ENCODE peak calls at places on chromosomes 5 and 9, in eight cellular contexts. One of them, this sample, is unnamed.

GRCh38 chr5:59328801-59329296 is 564.7 kb downstream of the PDE4D start:
- DNase-seq in heart right ventricle: peak
- DNase-seq in endothelial cell of umbilical vein: peak
- DNase-seq in AG04450: no peak
- DNase-seq in ovary: no peak
- DNase-seq in RWPE1: no peak
- DNase-seq in brain microvascular endothelial cell: peak
- DNase-seq in fibroblast of lung: peak
- DNase-seq in this sample: no peak

GRCh38 chr9:91483189-91483691 is 59.6 kb upstream of the NFIL3 start:
- DNase-seq in heart right ventricle: peak
- DNase-seq in endothelial cell of umbilical vein: no peak
- DNase-seq in AG04450: no peak
- DNase-seq in ovary: no peak
- DNase-seq in RWPE1: no peak
- DNase-seq in brain microvascular endothelial cell: peak
- DNase-seq in fibroblast of lung: peak
- DNase-seq in this sample: no peak

GRCh38 chr9:113397077-113397696 is 3.9 kb downstream of the ALAD start:
- DNase-seq in heart right ventricle: no peak
- DNase-seq in endothelial cell of umbilical vein: no peak
- DNase-seq in AG04450: no peak
- DNase-seq in ovary: no peak
- DNase-seq in RWPE1: no peak
- DNase-seq in brain microvascular endothelial cell: no peak
- DNase-seq in fibroblast of lung: no peak
- DNase-seq in this sample: no peak

GRCh38 chr9:77375956-77376532 is 198.7 kb downstream of the VPS13A start:
- DNase-seq in heart right ventricle: no peak
- DNase-seq in endothelial cell of umbilical vein: no peak
- DNase-seq in AG04450: no peak
- DNase-seq in ovary: no peak
- DNase-seq in RWPE1: no peak
- DNase-seq in brain microvascular endothelial cell: no peak
- DNase-seq in fibroblast of lung: no peak
- DNase-seq in this sample: no peak

GRCh38 chr9:2157277-2158105 is 142.3 kb downstream of the SMARCA2 start:
- DNase-seq in heart right ventricle: peak
- DNase-seq in endothelial cell of umbilical vein: no peak
- DNase-seq in AG04450: no peak
- DNase-seq in ovary: peak
- DNase-seq in RWPE1: peak
- DNase-seq in brain microvascular endothelial cell: peak
- DNase-seq in fibroblast of lung: peak
- DNase-seq in this sample: no peak

GRCh38 chr5:138274189-138274853 is at the start of gene GFRA3:
- DNase-seq in heart right ventricle: no peak
- DNase-seq in endothelial cell of umbilical vein: no peak
- DNase-seq in AG04450: no peak
- DNase-seq in ovary: peak
- DNase-seq in RWPE1: no peak
- DNase-seq in brain microvascular endothelial cell: no peak
- DNase-seq in fibroblast of lung: no peak
- DNase-seq in this sample: no peak

GRCh38 chr5:119179857-119180641 is 109.2 kb downstream of the DMXL1 start:
- DNase-seq in heart right ventricle: no peak
- DNase-seq in endothelial cell of umbilical vein: no peak
- DNase-seq in AG04450: no peak
- DNase-seq in ovary: no peak
- DNase-seq in RWPE1: peak
- DNase-seq in brain microvascular endothelial cell: no peak
- DNase-seq in fibroblast of lung: peak
- DNase-seq in this sample: no peak

GRCh38 chr5:114391321-114391720 is 29.5 kb downstream of the KCNN2 start:
- DNase-seq in heart right ventricle: no peak
- DNase-seq in endothelial cell of umbilical vein: peak
- DNase-seq in AG04450: no peak
- DNase-seq in ovary: no peak
- DNase-seq in RWPE1: no peak
- DNase-seq in brain microvascular endothelial cell: no peak
- DNase-seq in fibroblast of lung: peak
- DNase-seq in this sample: no peak

GRCh38 chr5:59357421-59357977 is 536.0 kb downstream of the PDE4D start:
- DNase-seq in heart right ventricle: peak
- DNase-seq in endothelial cell of umbilical vein: no peak
- DNase-seq in AG04450: no peak
- DNase-seq in ovary: no peak
- DNase-seq in RWPE1: no peak
- DNase-seq in brain microvascular endothelial cell: peak
- DNase-seq in fibroblast of lung: peak
- DNase-seq in this sample: no peak

GRCh38 chr9:137305788-137306545 is 3.9 kb upstream of the NRARP start:
- DNase-seq in heart right ventricle: peak
- DNase-seq in endothelial cell of umbilical vein: peak
- DNase-seq in AG04450: no peak
- DNase-seq in ovary: no peak
- DNase-seq in RWPE1: no peak
- DNase-seq in brain microvascular endothelial cell: no peak
- DNase-seq in fibroblast of lung: no peak
- DNase-seq in this sample: no peak

GRCh38 chr9:135550344-135550918 is 4.5 kb downstream of the OBP2A start:
- DNase-seq in heart right ventricle: no peak
- DNase-seq in endothelial cell of umbilical vein: no peak
- DNase-seq in AG04450: no peak
- DNase-seq in ovary: no peak
- DNase-seq in RWPE1: no peak
- DNase-seq in brain microvascular endothelial cell: no peak
- DNase-seq in fibroblast of lung: no peak
- DNase-seq in this sample: no peak

GRCh38 chr5:34762321-34762871 is 76.6 kb upstream of the TTC23L start:
- DNase-seq in heart right ventricle: peak
- DNase-seq in endothelial cell of umbilical vein: peak
- DNase-seq in AG04450: peak
- DNase-seq in ovary: peak
- DNase-seq in RWPE1: no peak
- DNase-seq in brain microvascular endothelial cell: no peak
- DNase-seq in fibroblast of lung: peak
- DNase-seq in this sample: no peak

GRCh38 chr5:7844901-7845300 is 6.0 kb downstream of the CFAP90 start:
- DNase-seq in heart right ventricle: no peak
- DNase-seq in endothelial cell of umbilical vein: no peak
- DNase-seq in AG04450: no peak
- DNase-seq in ovary: no peak
- DNase-seq in RWPE1: no peak
- DNase-seq in brain microvascular endothelial cell: no peak
- DNase-seq in fibroblast of lung: no peak
- DNase-seq in this sample: no peak

GRCh38 chr5:168875839-168876238 is 296.7 kb upstream of the PANK3 start:
- DNase-seq in heart right ventricle: no peak
- DNase-seq in endothelial cell of umbilical vein: no peak
- DNase-seq in AG04450: no peak
- DNase-seq in ovary: no peak
- DNase-seq in RWPE1: no peak
- DNase-seq in brain microvascular endothelial cell: peak
- DNase-seq in fibroblast of lung: no peak
- DNase-seq in this sample: no peak

GRCh38 chr5:41925555-41925946 is 470 bp downstream of the FBXO4 start:
- DNase-seq in heart right ventricle: no peak
- DNase-seq in endothelial cell of umbilical vein: peak
- DNase-seq in AG04450: no peak
- DNase-seq in ovary: peak
- DNase-seq in RWPE1: peak
- DNase-seq in brain microvascular endothelial cell: peak
- DNase-seq in fibroblast of lung: peak
- DNase-seq in this sample: no peak

GRCh38 chr9:6405371-6405770 is 7.6 kb upstream of the UHRF2 start:
- DNase-seq in heart right ventricle: no peak
- DNase-seq in endothelial cell of umbilical vein: no peak
- DNase-seq in AG04450: no peak
- DNase-seq in ovary: no peak
- DNase-seq in RWPE1: no peak
- DNase-seq in brain microvascular endothelial cell: no peak
- DNase-seq in fibroblast of lung: no peak
- DNase-seq in this sample: no peak

GRCh38 chr9:35733109-35733541 is 659 bp downstream of the CREB3 start:
- DNase-seq in heart right ventricle: no peak
- DNase-seq in endothelial cell of umbilical vein: peak
- DNase-seq in AG04450: no peak
- DNase-seq in ovary: no peak
- DNase-seq in RWPE1: peak
- DNase-seq in brain microvascular endothelial cell: peak
- DNase-seq in fibroblast of lung: peak
- DNase-seq in this sample: no peak

GRCh38 chr5:67636091-67636490 is 439.5 kb upstream of the CD180 start:
- DNase-seq in heart right ventricle: peak
- DNase-seq in endothelial cell of umbilical vein: no peak
- DNase-seq in AG04450: no peak
- DNase-seq in ovary: peak
- DNase-seq in RWPE1: no peak
- DNase-seq in brain microvascular endothelial cell: no peak
- DNase-seq in fibroblast of lung: peak
- DNase-seq in this sample: no peak

GRCh38 chr9:135590486-135591079 is 29.0 kb downstream of the PAEP start:
- DNase-seq in heart right ventricle: no peak
- DNase-seq in endothelial cell of umbilical vein: no peak
- DNase-seq in AG04450: no peak
- DNase-seq in ovary: no peak
- DNase-seq in RWPE1: no peak
- DNase-seq in brain microvascular endothelial cell: no peak
- DNase-seq in fibroblast of lung: no peak
- DNase-seq in this sample: peak

GRCh38 chr5:95861221-95861857 is 38.8 kb upstream of the GLRX start:
- DNase-seq in heart right ventricle: peak
- DNase-seq in endothelial cell of umbilical vein: peak
- DNase-seq in AG04450: peak
- DNase-seq in ovary: peak
- DNase-seq in RWPE1: peak
- DNase-seq in brain microvascular endothelial cell: peak
- DNase-seq in fibroblast of lung: peak
- DNase-seq in this sample: peak

GRCh38 chr5:140828402-140828737 is 610 bp downstream of the PCDHA6 start:
- DNase-seq in heart right ventricle: no peak
- DNase-seq in endothelial cell of umbilical vein: no peak
- DNase-seq in AG04450: no peak
- DNase-seq in ovary: no peak
- DNase-seq in RWPE1: no peak
- DNase-seq in brain microvascular endothelial cell: no peak
- DNase-seq in fibroblast of lung: no peak
- DNase-seq in this sample: no peak

GRCh38 chr9:112050544-112051475 is 124.3 kb downstream of the SUSD1 start:
- DNase-seq in heart right ventricle: no peak
- DNase-seq in endothelial cell of umbilical vein: peak
- DNase-seq in AG04450: peak
- DNase-seq in ovary: no peak
- DNase-seq in RWPE1: peak
- DNase-seq in brain microvascular endothelial cell: peak
- DNase-seq in fibroblast of lung: peak
- DNase-seq in this sample: no peak

GRCh38 chr9:89872426-89872912 is 267.7 kb downstream of the GADD45G start:
- DNase-seq in heart right ventricle: no peak
- DNase-seq in endothelial cell of umbilical vein: no peak
- DNase-seq in AG04450: no peak
- DNase-seq in ovary: no peak
- DNase-seq in RWPE1: no peak
- DNase-seq in brain microvascular endothelial cell: no peak
- DNase-seq in fibroblast of lung: no peak
- DNase-seq in this sample: peak

GRCh38 chr9:4927043-4927471 is 58.0 kb upstream of the JAK2 start:
- DNase-seq in heart right ventricle: no peak
- DNase-seq in endothelial cell of umbilical vein: no peak
- DNase-seq in AG04450: no peak
- DNase-seq in ovary: no peak
- DNase-seq in RWPE1: no peak
- DNase-seq in brain microvascular endothelial cell: no peak
- DNase-seq in fibroblast of lung: peak
- DNase-seq in this sample: no peak

GRCh38 chr9:135204177-135204576 is 116.7 kb downstream of the OLFM1 start:
- DNase-seq in heart right ventricle: no peak
- DNase-seq in endothelial cell of umbilical vein: no peak
- DNase-seq in AG04450: no peak
- DNase-seq in ovary: no peak
- DNase-seq in RWPE1: no peak
- DNase-seq in brain microvascular endothelial cell: no peak
- DNase-seq in fibroblast of lung: no peak
- DNase-seq in this sample: no peak

GRCh38 chr9:101235105-101235866 is 149.5 kb downstream of the BAAT start:
- DNase-seq in heart right ventricle: no peak
- DNase-seq in endothelial cell of umbilical vein: peak
- DNase-seq in AG04450: no peak
- DNase-seq in ovary: no peak
- DNase-seq in RWPE1: peak
- DNase-seq in brain microvascular endothelial cell: no peak
- DNase-seq in fibroblast of lung: no peak
- DNase-seq in this sample: no peak
- TF ChIP-seq CTCF in heart right ventricle: peak
- TF ChIP-seq CTCF in endothelial cell of umbilical vein: peak
- TF ChIP-seq CTCF in AG04450: peak
- TF ChIP-seq CTCF in ovary: no peak
- TF ChIP-seq CTCF in RWPE1: peak
- TF ChIP-seq CTCF in brain microvascular endothelial cell: peak
- TF ChIP-seq CTCF in fibroblast of lung: no peak
- TF ChIP-seq CTCF in this sample: peak

GRCh38 chr9:126499005-126499910 is 114.5 kb upstream of the LMX1B start:
- DNase-seq in heart right ventricle: no peak
- DNase-seq in endothelial cell of umbilical vein: peak
- DNase-seq in AG04450: no peak
- DNase-seq in ovary: no peak
- DNase-seq in RWPE1: peak
- DNase-seq in brain microvascular endothelial cell: peak
- DNase-seq in fibroblast of lung: peak
- DNase-seq in this sample: peak
- H3K27ac ChIP-seq in heart right ventricle: no peak
- H3K27ac ChIP-seq in endothelial cell of umbilical vein: no peak
- H3K27ac ChIP-seq in AG04450: no peak
- H3K27ac ChIP-seq in ovary: peak
- H3K27ac ChIP-seq in RWPE1: no peak
- H3K27ac ChIP-seq in brain microvascular endothelial cell: no peak
- H3K27ac ChIP-seq in fibroblast of lung: no peak
- H3K27ac ChIP-seq in this sample: no peak

GRCh38 chr9:10268500-10269485 is 344.0 kb downstream of the PTPRD start:
- DNase-seq in heart right ventricle: no peak
- DNase-seq in endothelial cell of umbilical vein: peak
- DNase-seq in AG04450: no peak
- DNase-seq in ovary: no peak
- DNase-seq in RWPE1: peak
- DNase-seq in brain microvascular endothelial cell: peak
- DNase-seq in fibroblast of lung: peak
- DNase-seq in this sample: no peak
- TF ChIP-seq CTCF in heart right ventricle: peak
- TF ChIP-seq CTCF in endothelial cell of umbilical vein: peak
- TF ChIP-seq CTCF in AG04450: peak
- TF ChIP-seq CTCF in ovary: no peak
- TF ChIP-seq CTCF in RWPE1: peak
- TF ChIP-seq CTCF in brain microvascular endothelial cell: peak
- TF ChIP-seq CTCF in fibroblast of lung: no peak
- TF ChIP-seq CTCF in this sample: peak

DNA sequence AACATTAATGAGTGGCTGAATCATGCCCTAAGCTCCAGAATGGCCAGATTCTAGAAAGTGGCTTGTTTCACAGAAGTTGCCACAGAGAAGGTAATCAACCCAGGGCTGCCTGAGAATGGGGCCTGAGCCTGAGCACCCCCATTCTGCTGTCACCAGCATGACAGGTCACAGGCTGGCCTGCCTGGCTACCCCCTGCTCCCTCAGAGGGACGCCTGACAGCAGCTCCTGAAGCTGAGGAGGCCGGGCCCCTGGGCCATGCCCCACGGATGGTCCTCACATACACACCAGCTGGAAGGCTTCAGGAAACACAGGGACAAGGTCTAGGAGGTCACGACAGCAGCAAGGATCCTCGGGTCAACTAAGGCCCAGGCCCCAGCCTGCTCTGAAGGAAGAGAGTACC is 3.7 kb downstream of the GABRP start:
- DNase-seq in heart right ventricle: no peak
- DNase-seq in endothelial cell of umbilical vein: no peak
- DNase-seq in AG04450: no peak
- DNase-seq in ovary: no peak
- DNase-seq in RWPE1: no peak
- DNase-seq in brain microvascular endothelial cell: no peak
- DNase-seq in fibroblast of lung: no peak
- DNase-seq in this sample: no peak
- H3K27ac ChIP-seq in heart right ventricle: no peak
- H3K27ac ChIP-seq in endothelial cell of umbilical vein: no peak
- H3K27ac ChIP-seq in AG04450: no peak
- H3K27ac ChIP-seq in ovary: no peak
- H3K27ac ChIP-seq in RWPE1: no peak
- H3K27ac ChIP-seq in brain microvascular endothelial cell: no peak
- H3K27ac ChIP-seq in fibroblast of lung: no peak
- H3K27ac ChIP-seq in this sample: no peak